ENCODE peak calls at places on chromosomes 4 and X, in ten cellular contexts. Q, C, T, F, E, D, K, N, Y and R are unnamed samples.

GRCh38 chr4:174764105-174764729 is 64.8 kb downstream of the GLRA3 start:
- DNase-seq in Y (no peak), Q (peak; percentile 18), E (peak; percentile 62), D (peak; percentile 62), N (no peak), C (no peak), K (peak; percentile 65), F (no peak), T (no peak), R (no peak)

GRCh38 chr4:121479801-121480200 is 99.0 kb upstream of the QRFPR start:
- DNase-seq in Q (no peak), D (peak; percentile 59), T (no peak), Y (no peak), N (no peak), F (no peak), C (no peak), K (no peak), E (peak; percentile 55), R (no peak)

GRCh38 chr4:148058160-148058859 is 326.4 kb downstream of the ARHGAP10 start:
- DNase-seq in C (no peak), D (no peak), K (no peak), Y (no peak), N (no peak), E (no peak), T (no peak), Q (no peak), F (no peak), R (no peak)

GRCh38 chr4:7434141-7434765 is 477 bp downstream of the PSAPL1 start:
- DNase-seq in D (no peak), Q (no peak), T (no peak), E (no peak), C (no peak), N (peak; percentile 40), F (no peak), Y (no peak), K (no peak), R (no peak)

GRCh38 chrX:40366661-40367060 is 214.1 kb upstream of the ATP6AP2 start:
- DNase-seq in Q (no peak), D (no peak), C (no peak), E (no peak), T (no peak), Y (no peak), K (no peak), N (no peak), F (no peak), R (no peak)

GRCh38 chr4:84418032-84418709 is 80.9 kb downstream of the NKX6-1 start:
- DNase-seq in F (no peak), E (no peak), Y (no peak), N (no peak), D (no peak), C (no peak), K (no peak), T (peak; percentile 57), Q (no peak), R (no peak)

GRCh38 chr4:151573945-151574344 is 165.0 kb downstream of the FHIP1A start:
- DNase-seq in E (no peak), T (peak; percentile 72), D (peak; percentile 61), C (no peak), K (no peak), N (no peak), Q (no peak), Y (no peak), F (peak; percentile 39), R (no peak)

GRCh38 chrX:7351946-7352345 is 204.0 kb upstream of the PUDP start:
- DNase-seq in K (no peak), Y (no peak), D (peak; percentile 2), T (no peak), E (no peak), F (no peak), C (no peak), N (no peak), Q (no peak), R (no peak)

GRCh38 chr4:107736924-107737448 is 17.0 kb upstream of the PAPSS1 start:
- DNase-seq in N (no peak), D (peak; percentile 54), E (peak; percentile 67), F (no peak), K (peak; percentile 67), Y (no peak), Q (no peak), C (no peak), T (peak; percentile 19), R (peak; percentile 28)

GRCh38 chr4:61657016-61657415 is 456.9 kb downstream of the ADGRL3 start:
- DNase-seq in C (no peak), E (no peak), Y (no peak), K (no peak), N (no peak), T (no peak), F (no peak), D (no peak), Q (no peak), R (no peak)

GRCh38 chr4:41207330-41207831 is 7.0 kb downstream of the APBB2 start:
- DNase-seq in Q (no peak), K (peak; percentile 19), F (no peak), D (no peak), E (no peak), Y (no peak), T (no peak), C (no peak), N (peak; percentile 64), R (no peak)

GRCh38 chrX:45196701-45197100 is 4.0 kb downstream of the DIPK2B start:
- DNase-seq in K (no peak), T (no peak), N (no peak), C (no peak), D (peak; percentile 66), F (no peak), Q (no peak), E (no peak), Y (no peak), R (no peak)

GRCh38 chr4:118753096-118753495 is 67.9 kb downstream of the METTL14 start:
- DNase-seq in F (no peak), E (no peak), Y (no peak), D (no peak), C (no peak), K (no peak), N (no peak), Q (no peak), T (no peak), R (no peak)

GRCh38 chr4:97496298-97496873 is 646.9 kb downstream of the STPG2 start:
- DNase-seq in E (peak; percentile 47), C (no peak), K (no peak), D (peak; percentile 73), F (no peak), N (no peak), Q (no peak), Y (no peak), T (no peak), R (no peak)

DNA sequence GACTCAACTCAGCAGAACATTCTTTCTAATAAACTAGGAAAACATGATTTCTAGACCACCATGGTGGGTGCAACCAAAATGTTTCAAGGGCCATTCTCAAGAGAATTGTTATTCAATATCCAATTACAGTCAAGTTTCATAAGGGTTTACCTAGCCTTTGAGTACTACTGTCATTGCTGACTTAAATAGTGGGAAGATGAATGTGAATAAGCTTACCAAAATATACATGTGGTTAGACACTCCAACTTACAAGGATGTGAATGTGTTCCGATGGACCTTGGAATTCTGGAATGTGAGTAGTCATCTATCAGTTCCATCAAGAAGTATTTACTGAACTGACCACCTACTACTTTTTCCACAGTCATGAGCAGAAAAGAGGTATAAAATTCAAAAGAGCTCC is 16.9 kb downstream of the SH3RF1 start:
- DNase-seq in T (no peak), C (no peak), Y (no peak), F (no peak), N (no peak), Q (no peak), K (no peak), D (peak; percentile 76), E (no peak), R (no peak)
- H3K4me1 ChIP-seq in T (peaks cover 59% of the 10 kb centered on the region), C (peaks cover 14% of the 10 kb centered on the region), Y (peaks cover 93% of the 10 kb centered on the region), F (peaks cover 86% of the 10 kb centered on the region), N (peaks cover 57% of the 10 kb centered on the region), Q (peaks cover 52% of the 10 kb centered on the region), K (no peaks in the 10 kb centered on the region), D (peaks cover 93% of the 10 kb centered on the region), E (peaks cover 10% of the 10 kb centered on the region), R (no peaks in the 10 kb centered on the region)

GRCh38 chrX:34586936-34587335 is 70.1 kb downstream of the TMEM47 start:
- DNase-seq in E (peak; percentile 2), F (no peak), Q (no peak), C (no peak), D (no peak), N (no peak), Y (no peak), K (no peak), T (no peak), R (no peak)

GRCh38 chrX:34586507-34586906 is 70.6 kb downstream of the TMEM47 start:
- DNase-seq in K (no peak), E (no peak), Y (no peak), D (no peak), C (no peak), N (no peak), F (no peak), Q (no peak), T (no peak), R (no peak)

GRCh38 chrX:34580069-34580468 is 77.0 kb downstream of the TMEM47 start:
- DNase-seq in Q (no peak), T (no peak), N (no peak), F (no peak), E (no peak), C (no peak), Y (no peak), D (no peak), K (no peak), R (no peak)

GRCh38 chrX:34585561-34585960 is 71.5 kb downstream of the TMEM47 start:
- DNase-seq in E (no peak), Q (no peak), N (no peak), D (no peak), K (no peak), T (no peak), F (no peak), Y (no peak), C (no peak), R (no peak)

GRCh38 chrX:34584781-34585180 is 72.3 kb downstream of the TMEM47 start:
- DNase-seq in T (no peak), E (no peak), D (no peak), N (no peak), Q (no peak), F (no peak), Y (no peak), C (no peak), K (no peak), R (no peak)
- H3K4me3 ChIP-seq in T (no peak overlapping the region), E (no peak overlapping the region), D (no peak overlapping the region), N (no peak overlapping the region), Q (no peak overlapping the region), F (no peak overlapping the region), Y (no peak overlapping the region), C (no peak overlapping the region), K (no peak overlapping the region), R (no peak overlapping the region)

DNA sequence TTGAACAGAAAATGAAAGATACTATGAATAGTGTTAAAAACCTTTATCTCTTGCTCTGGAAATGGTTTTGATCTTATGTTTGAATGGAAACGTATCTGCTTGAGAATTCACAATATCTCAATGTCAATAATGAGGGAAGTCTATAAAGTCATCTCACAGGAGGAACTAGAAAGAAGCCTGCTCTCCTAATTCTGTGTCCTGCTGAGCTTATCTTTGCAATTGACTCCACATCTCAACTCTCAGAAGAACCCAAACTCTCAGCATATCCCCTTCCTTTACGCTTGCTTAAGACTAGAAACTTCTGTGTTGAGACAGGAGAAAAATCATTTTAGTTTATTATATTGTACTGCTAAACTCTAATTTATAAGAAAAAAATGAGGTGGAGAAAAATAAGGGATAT is 8.3 kb upstream of the PF4V1 start:
- DNase-seq in T (no peak), F (no peak), C (no peak), Y (no peak), Q (no peak), K (no peak), D (no peak), N (no peak), E (no peak), R (no peak)
- H3K4me1 ChIP-seq in T (no peaks in the 10 kb centered on the region), F (no peaks in the 10 kb centered on the region), C (no peaks in the 10 kb centered on the region), Y (no peaks in the 10 kb centered on the region), Q (no peaks in the 10 kb centered on the region), K (peaks cover 5% of the 10 kb centered on the region), D (peaks cover 49% of the 10 kb centered on the region), N (no peaks in the 10 kb centered on the region), E (no peaks in the 10 kb centered on the region), R (no peaks in the 10 kb centered on the region)

GRCh38 chrX:66728818-66729271 is 90.0 kb upstream of the EDA2R start:
- DNase-seq in Q (no peak), E (peak; percentile 61), K (peak; percentile 72), Y (peak; percentile 49), T (peak; percentile 54), C (peak; percentile 44), N (no peak), F (peak; percentile 41), D (peak; percentile 39), R (peak; percentile 3)
- H3K4me3 ChIP-seq in Q (no peak overlapping the region), E (peak overlapping the region; percentile 84), K (peak overlapping the region; percentile 55), Y (peak overlapping the region; percentile 43), T (no peak overlapping the region), C (peak overlapping the region; percentile 44), N (peak overlapping the region; percentile 56), F (peak overlapping the region; percentile 25), D (peak overlapping the region; percentile 38), R (peak overlapping the region; percentile 54)